ENCODE peak calls at places on chromosomes 11 and 22, in five cellular contexts. B is brain microvascular endothelial cell, Z is HCT116, E is fibroblast of pulmonary artery, R is ACHN. U is an unnamed sample.

GRCh38 chr11:326842-327580 is 6.4 kb upstream of the IFITM3 start:
- DNase-seq in R (no peak), Z (no peak), B (peak; percentile 59), E (peak; percentile 94), U (peak; percentile 88)

GRCh38 chr11:134223066-134223465 is 701 bp downstream of the NCAPD3 start:
- DNase-seq in B (no peak), E (no peak), R (no peak), Z (no peak), U (peak; percentile 42)

GRCh38 chr11:78292109-78292803 is 103.5 kb downstream of the USP35 start:
- DNase-seq in R (no peak), Z (no peak), E (no peak), B (no peak), U (peak; percentile 96)

GRCh38 chr22:27961182-27961581 is 42.1 kb upstream of the PITPNB start:
- DNase-seq in Z (no peak), B (no peak), R (no peak), E (no peak), U (no peak)

GRCh38 chr11:16606784-16607674 is 131.4 kb upstream of the C11orf58 start:
- DNase-seq in B (no peak), E (no peak), Z (no peak), R (peak; percentile 30), U (no peak)

GRCh38 chr11:43955381-43956118 is 13.1 kb downstream of the C11orf96 start:
- DNase-seq in Z (no peak), R (no peak), B (no peak), E (peak; percentile 46), U (no peak)

GRCh38 chr11:89633125-89633695 is 76.9 kb upstream of the TRIM77 start:
- DNase-seq in E (no peak), B (no peak), Z (no peak), R (no peak), U (no peak)

GRCh38 chr11:35583843-35584242 is 34.4 kb upstream of the FJX1 start:
- DNase-seq in E (no peak), R (no peak), Z (no peak), B (no peak), U (no peak)

GRCh38 chr11:14537134-14537599 is 17.0 kb upstream of the PSMA1 start:
- DNase-seq in Z (no peak), R (peak; percentile 30), B (peak; percentile 31), E (peak; percentile 62), U (peak; percentile 77)

GRCh38 chr11:12158926-12159325 is 48.5 kb downstream of the MICAL2 start:
- DNase-seq in Z (no peak), R (no peak), B (no peak), E (peak; percentile 58), U (no peak)

GRCh38 chr11:78419327-78419726 is 1.7 kb upstream of the GAB2 start:
- DNase-seq in E (peak; percentile 99), R (no peak), Z (no peak), B (peak; percentile 98), U (no peak)

GRCh38 chr11:78651923-78652602 is 77.4 kb upstream of the NARS2 start:
- DNase-seq in B (no peak), Z (no peak), R (no peak), E (no peak), U (no peak)

GRCh38 chr22:25080855-25081254 is 118.8 kb upstream of the CRYBB3 start:
- DNase-seq in E (no peak), Z (no peak), B (no peak), R (no peak), U (no peak)

GRCh38 chr11:47914743-47915142 is 65.6 kb upstream of the PTPRJ start:
- DNase-seq in R (no peak), E (peak; percentile 56), Z (no peak), B (no peak), U (no peak)

GRCh38 chr22:42347281-42347824 is 76.9 kb upstream of the TCF20 start:
- DNase-seq in Z (no peak), E (no peak), B (no peak), R (no peak), U (no peak)

GRCh38 chr11:9774591-9775392 is 110.9 kb downstream of the SWAP70 start:
- DNase-seq in E (peak; percentile 71), B (peak; percentile 90), Z (no peak), R (no peak), U (no peak)

GRCh38 chr11:110173775-110174644 is 80.8 kb downstream of the ZC3H12C start:
- DNase-seq in B (peak; percentile 63), R (peak; percentile 14), Z (peak; percentile 54), E (peak; percentile 84), U (peak; percentile 16)

GRCh38 chr11:67410984-67411784 is 4.3 kb upstream of the CARNS1 start:
- DNase-seq in R (no peak), E (no peak), Z (no peak), B (no peak), U (no peak)

GRCh38 chr11:127994736-127995135 is 592.6 kb downstream of the ETS1 start:
- DNase-seq in B (peak; percentile 16), R (no peak), E (peak; percentile 72), Z (no peak), U (no peak)

GRCh38 chr11:60902625-60903024 is 3.8 kb downstream of the PRPF19 start:
- DNase-seq in R (no peak), E (no peak), Z (no peak), B (no peak), U (no peak)

GRCh38 chr22:49049691-49050090 is 778.0 kb downstream of the BRD1 start:
- DNase-seq in E (no peak), Z (no peak), B (no peak), R (no peak), U (no peak)

GRCh38 chr11:30488304-30488998 is 97.7 kb downstream of the MPPED2 start:
- DNase-seq in E (peak; percentile 37), B (peak; percentile 47), Z (no peak), R (no peak), U (no peak)

GRCh38 chr11:74338963-74339362 is 27.5 kb upstream of the P4HA3 start:
- DNase-seq in B (no peak), E (no peak), R (no peak), Z (no peak), U (no peak)

GRCh38 chr11:7488681-7489080 is 3.4 kb downstream of the OLFML1 start:
- DNase-seq in E (no peak), Z (no peak), B (no peak), R (no peak), U (no peak)

GRCh38 chr11:127052420-127052819 is 51.9 kb upstream of the KIRREL3 start:
- DNase-seq in R (no peak), E (no peak), Z (no peak), B (no peak), U (no peak)

GRCh38 chr11:134599180-134599810 is 187.3 kb upstream of the B3GAT1 start:
- DNase-seq in B (no peak), E (no peak), R (no peak), Z (no peak), U (no peak)

U was measured in KBM-7.